ENCODE peak calls at places on chromosome 10, in four cellular contexts. U, O, X and Q are unnamed samples.

GRCh38 chr10:63166742-63167258 is 33.7 kb downstream of the NRBF2 start:
- DNase-seq in O (peak; percentile 54), X (peak; percentile 52), U (peak; percentile 55), Q (peak; percentile 79)

GRCh38 chr10:44619975-44620374 is 235.1 kb upstream of the CXCL12 start:
- DNase-seq in O (no peak), U (no peak), X (no peak), Q (no peak)

GRCh38 chr10:29897430-29897829 is 162.0 kb downstream of the JCAD start:
- DNase-seq in X (no peak), U (no peak), O (no peak), Q (no peak)

GRCh38 chr10:34853357-34853756 is 38.3 kb upstream of the PARD3 start:
- DNase-seq in O (no peak), X (no peak), U (no peak), Q (no peak)

GRCh38 chr10:101814466-101815041 is 3.7 kb downstream of the OGA start:
- DNase-seq in U (no peak), X (no peak), O (no peak), Q (no peak)

GRCh38 chr10:17643339-17643754 is 604 bp upstream of the STAM start:
- DNase-seq in U (no peak), O (no peak), X (peak; percentile 76), Q (no peak)

GRCh38 chr10:105287970-105288369 is 646.9 kb downstream of the SORCS3 start:
- DNase-seq in O (no peak), U (no peak), X (no peak), Q (no peak)

GRCh38 chr10:70115948-70116682 is 16.5 kb downstream of the AIFM2 start:
- DNase-seq in U (peak; percentile 64), X (peak; percentile 63), O (peak; percentile 61), Q (peak; percentile 15)

GRCh38 chr10:89515031-89515841 is 20.2 kb downstream of the SLC16A12 start:
- DNase-seq in X (no peak), O (no peak), U (no peak), Q (no peak)

GRCh38 chr10:78007172-78007571 is 22.1 kb downstream of the POLR3A start:
- DNase-seq in O (no peak), U (no peak), X (no peak), Q (no peak)

GRCh38 chr10:36313142-36313541 is 671.0 kb upstream of the FZD8 start:
- DNase-seq in X (no peak), U (no peak), O (no peak), Q (no peak)

GRCh38 chr10:97888641-97889262 is 39.1 kb downstream of the GOLGA7B start:
- DNase-seq in X (no peak), U (peak; percentile 65), O (no peak), Q (no peak)

GRCh38 chr10:105586451-105587098 is 945.5 kb downstream of the SORCS3 start:
- DNase-seq in O (no peak), U (no peak), X (no peak), Q (no peak)

GRCh38 chr10:72886596-72887522 is 6.7 kb upstream of the OIT3 start:
- DNase-seq in X (peak; percentile 24), U (no peak), O (no peak), Q (peak; percentile 33)

GRCh38 chr10:90642650-90643049 is 215.2 kb downstream of the HTR7 start:
- DNase-seq in X (no peak), U (no peak), O (no peak), Q (no peak)

GRCh38 chr10:100245484-100246220 is 16.3 kb upstream of the CHUK start:
- DNase-seq in U (no peak), X (no peak), O (no peak), Q (no peak)

GRCh38 chr10:112218960-112219359 is 35.4 kb upstream of the GPAM start:
- DNase-seq in U (no peak), X (no peak), O (no peak), Q (no peak)

GRCh38 chr10:59587083-59587755 is 122.4 kb downstream of the SLC16A9 start:
- DNase-seq in O (no peak), X (no peak), U (no peak), Q (no peak)

GRCh38 chr10:71088054-71088453 is 124.3 kb upstream of the UNC5B start:
- DNase-seq in X (no peak), U (no peak), O (no peak), Q (no peak)

GRCh38 chr10:78178940-78179339 is 145.3 kb downstream of the RPS24 start:
- DNase-seq in O (no peak), U (no peak), X (no peak), Q (peak; percentile 57)

GRCh38 chr10:101560293-101561067 is 27.6 kb downstream of the POLL start:
- DNase-seq in X (no peak), U (no peak), O (no peak), Q (no peak)

GRCh38 chr10:12484945-12485805 is 135.8 kb downstream of the CAMK1D start:
- DNase-seq in O (no peak), X (no peak), U (peak; percentile 63), Q (peak; percentile 40)

GRCh38 chr10:105800626-105801025 is 1159.5 kb downstream of the SORCS3 start:
- DNase-seq in O (no peak), U (no peak), X (no peak), Q (no peak)

GRCh38 chr10:103428989-103429643 is 23.1 kb downstream of the CALHM2 start:
- DNase-seq in O (no peak), U (no peak), X (no peak), Q (no peak)

GRCh38 chr10:88990528-88991160 is at the start of gene FAS:
- DNase-seq in U (peak; percentile 49), O (peak; percentile 52), X (peak; percentile 19), Q (peak; percentile 73)

GRCh38 chr10:84329986-84330651 is 1.7 kb downstream of the CCSER2 start:
- DNase-seq in O (no peak), U (peak; percentile 21), X (no peak), Q (no peak)